ENCODE peak calls at places on chromosome 1, in six cellular contexts. E is right cardiac atrium, J is Panc1, X is small intestine, H is mesenchymal stem cell, U is HCT116. Z is an unnamed sample. For H3K9me3, the result is how much of the 10 kb centered on the place peaks cover.

GRCh38 chr1:11701551-11701961 is 10.0 kb downstream of the DRAXIN start:
- DNase-seq in E (no peak), J (no peak), X (no peak), H (no peak), U (no peak), Z (no peak)

GRCh38 chr1:115495111-115495510 is 146.7 kb upstream of the VANGL1 start:
- DNase-seq in E (no peak), J (no peak), X (no peak), H (no peak), U (no peak), Z (no peak)

GRCh38 chr1:226974544-226975258 is 34.6 kb downstream of the COQ8A start:
- DNase-seq in E (peak), J (no peak), X (peak), H (no peak), U (no peak), Z (peak)

GRCh38 chr1:18761948-18762905 is 97.2 kb downstream of the TAS1R2 start:
- DNase-seq in E (no peak), J (no peak), X (no peak), H (no peak), U (no peak), Z (no peak)

GRCh38 chr1:10866314-10867091 is 70.1 kb upstream of the CASZ1 start:
- DNase-seq in E (no peak), J (no peak), X (peak), H (peak), U (no peak), Z (no peak)

GRCh38 chr1:210001751-210002150 is 63.7 kb downstream of the SYT14 start:
- DNase-seq in E (no peak), J (no peak), X (no peak), H (peak), U (no peak), Z (no peak)

GRCh38 chr1:2279210-2279639 is 51.1 kb downstream of the SKI start:
- DNase-seq in E (peak), J (no peak), X (no peak), H (peak), U (no peak), Z (no peak)

GRCh38 chr1:41357451-41358151 is 3.6 kb upstream of the FOXO6 start:
- DNase-seq in E (peak), J (no peak), X (no peak), H (no peak), U (no peak), Z (peak)

GRCh38 chr1:66360285-66360724 is 173.6 kb upstream of the SGIP1 start:
- DNase-seq in E (no peak), J (no peak), X (no peak), H (no peak), U (no peak), Z (no peak)

GRCh38 chr1:33267468-33268205 is 11.3 kb downstream of the ZNF362 start:
- DNase-seq in E (no peak), J (no peak), X (no peak), H (no peak), U (no peak), Z (no peak)

GRCh38 chr1:12810691-12811408 is 19.7 kb downstream of the PRAMEF1 start:
- DNase-seq in E (no peak), J (no peak), X (no peak), H (no peak), U (no peak), Z (no peak)

GRCh38 chr1:14841456-14841855 is 243.0 kb downstream of the KAZN start:
- DNase-seq in E (no peak), J (no peak), X (no peak), H (no peak), U (no peak), Z (no peak)

GRCh38 chr1:171817511-171818265 is 23.6 kb upstream of the DNM3 start:
- DNase-seq in E (no peak), J (no peak), X (no peak), H (peak), U (peak), Z (no peak)

GRCh38 chr1:82840192-82840591 is 1039.5 kb downstream of the ADGRL2 start:
- DNase-seq in E (no peak), J (no peak), X (no peak), H (no peak), U (no peak), Z (no peak)

GRCh38 chr1:199859525-199859924 is 168.0 kb upstream of the NR5A2 start:
- DNase-seq in E (no peak), J (peak), X (no peak), H (peak), U (no peak), Z (no peak)

GRCh38 chr1:16348414-16349182 is 3.7 kb downstream of the FBXO42 start:
- DNase-seq in E (no peak), J (no peak), X (no peak), H (peak), U (no peak), Z (no peak)

GRCh38 chr1:45793942-45794604 is 9.3 kb upstream of the MAST2 start:
- DNase-seq in E (no peak), J (no peak), X (peak), H (no peak), U (no peak), Z (no peak)

GRCh38 chr1:239353536-239353935 is 32.8 kb upstream of the CHRM3 start:
- DNase-seq in E (no peak), J (no peak), X (peak), H (no peak), U (no peak), Z (no peak)

GRCh38 chr1:239348635-239349353 is 37.6 kb upstream of the CHRM3 start:
- DNase-seq in E (no peak), J (no peak), X (no peak), H (no peak), U (no peak), Z (no peak)

GRCh38 chr1:239354211-239354610 is 32.2 kb upstream of the CHRM3 start:
- DNase-seq in E (no peak), J (no peak), X (no peak), H (no peak), U (no peak), Z (no peak)

GRCh38 chr1:239349699-239350098 is 36.7 kb upstream of the CHRM3 start:
- DNase-seq in E (no peak), J (no peak), X (no peak), H (no peak), U (no peak), Z (no peak)
- H3K9me3 ChIP-seq in E (under half), J (under half), X (under half), H (under half), U (under half), Z (under half)

GRCh38 chr1:21652937-21653743 is 16.0 kb downstream of the RAP1GAP start:
- DNase-seq in E (no peak), J (no peak), X (peak), H (no peak), U (no peak), Z (no peak)

GRCh38 chr1:21654209-21654608 is 14.9 kb downstream of the RAP1GAP start:
- DNase-seq in E (no peak), J (no peak), X (no peak), H (no peak), U (no peak), Z (no peak)

GRCh38 chr1:21655748-21656147 is 13.4 kb downstream of the RAP1GAP start:
- DNase-seq in E (no peak), J (no peak), X (no peak), H (no peak), U (peak), Z (peak)

GRCh38 chr1:21653744-21654100 is 15.4 kb downstream of the RAP1GAP start:
- DNase-seq in E (no peak), J (no peak), X (no peak), H (no peak), U (no peak), Z (no peak)

GRCh38 chr1:21655259-21655658 is 13.9 kb downstream of the RAP1GAP start:
- DNase-seq in E (no peak), J (no peak), X (no peak), H (no peak), U (no peak), Z (no peak)
- H3K27ac ChIP-seq in E (no peak), J (no peak), X (no peak), H (no peak), U (no peak), Z (no peak)

GRCh38 chr1:248373761-248374160 is 1.8 kb upstream of the OR2T6 start:
- DNase-seq in E (no peak), J (no peak), X (no peak), H (no peak), U (no peak), Z (no peak)

GRCh38 chr1:248372394-248372793 is 3.2 kb upstream of the OR2T6 start:
- DNase-seq in E (no peak), J (no peak), X (no peak), H (no peak), U (no peak), Z (no peak)

GRCh38 chr1:248380854-248381253 is 5.3 kb downstream of the OR2T6 start:
- DNase-seq in E (no peak), J (no peak), X (no peak), H (no peak), U (no peak), Z (no peak)

DNA sequence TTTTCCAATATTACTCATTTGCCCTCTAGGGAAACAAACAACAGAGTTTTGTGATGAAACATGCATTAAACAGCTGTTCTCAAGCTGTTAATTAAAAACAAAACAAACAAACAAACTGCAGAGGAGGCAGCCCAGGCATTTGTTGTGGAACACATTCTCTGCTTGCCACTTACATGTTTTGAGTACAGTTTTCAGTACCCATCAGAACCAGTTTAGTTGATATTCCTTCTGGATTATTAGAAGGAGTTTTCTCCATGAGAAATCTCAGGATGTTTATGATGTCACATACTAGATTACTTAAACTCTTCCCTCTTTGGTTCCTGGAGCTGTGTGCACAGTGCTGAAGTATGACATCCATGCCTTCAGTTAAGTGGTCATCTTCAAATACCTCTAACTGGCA is at the start of gene OR2T6:
- DNase-seq in E (no peak), J (no peak), X (no peak), H (no peak), U (no peak), Z (no peak)
- H3K9me3 ChIP-seq in E (under half), J (under half), X (under half), H (under half), U (under half), Z (under half)

GRCh38 chr1:22189619-22190018 is 46.7 kb upstream of the WNT4 start:
- DNase-seq in E (no peak), J (no peak), X (no peak), H (no peak), U (no peak), Z (no peak)

GRCh38 chr1:22188436-22188835 is 45.5 kb upstream of the WNT4 start:
- DNase-seq in E (no peak), J (no peak), X (no peak), H (no peak), U (no peak), Z (no peak)

GRCh38 chr1:22190731-22191130 is 47.8 kb upstream of the WNT4 start:
- DNase-seq in E (no peak), J (no peak), X (no peak), H (no peak), U (no peak), Z (no peak)

GRCh38 chr1:22188914-22189313 is 46.0 kb upstream of the WNT4 start:
- DNase-seq in E (no peak), J (no peak), X (no peak), H (no peak), U (no peak), Z (no peak)

GRCh38 chr1:22190251-22190650 is 47.4 kb upstream of the WNT4 start:
- DNase-seq in E (no peak), J (no peak), X (no peak), H (no peak), U (no peak), Z (no peak)
- H3K27ac ChIP-seq in E (no peak), J (no peak), X (no peak), H (no peak), U (no peak), Z (no peak)

DNA sequence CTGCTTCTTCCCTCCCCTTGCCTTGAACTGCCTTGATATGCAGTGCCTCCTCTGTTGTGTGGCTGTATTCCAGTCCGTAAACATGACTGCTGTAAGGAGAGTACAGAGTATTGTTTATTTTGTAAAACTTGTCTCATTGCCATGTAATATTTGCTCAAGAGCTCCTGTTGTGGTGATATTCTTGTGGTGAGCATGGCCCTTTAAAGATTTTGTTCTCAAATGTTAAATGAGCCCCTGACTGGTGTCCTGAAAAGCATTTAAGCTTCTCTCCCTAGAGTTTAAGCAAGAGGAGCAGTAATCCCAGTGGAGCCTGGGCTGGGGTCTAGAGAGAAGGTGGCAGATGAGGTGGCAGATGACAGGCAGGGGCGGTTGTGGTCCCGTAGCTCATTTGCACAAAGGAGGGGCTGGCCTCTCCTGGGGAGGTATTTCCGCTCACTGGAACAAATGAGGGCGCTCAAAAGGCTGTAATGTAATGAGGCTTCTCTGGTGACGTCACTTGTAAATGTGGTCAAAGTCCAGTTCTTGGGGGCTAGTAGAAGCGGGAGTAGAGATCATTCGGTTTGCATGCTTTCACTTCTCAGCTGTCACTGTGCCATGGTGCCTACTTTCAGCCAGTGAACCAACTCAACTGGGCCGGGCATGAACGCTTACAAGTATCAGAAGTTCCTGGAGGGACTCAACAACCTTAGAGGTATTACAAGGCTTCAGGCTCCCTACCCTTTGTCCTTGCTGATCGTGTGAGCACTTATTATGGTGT is 46.0 kb upstream of the MACF1 start:
- DNase-seq in E (no peak), J (peak), X (peak), H (peak), U (no peak), Z (peak)
- H3K9me3 ChIP-seq in E (under half), J (under half), X (under half), H (under half), U (under half), Z (under half)

GRCh38 chr1:231626951-231627614 is 493 bp downstream of the DISC1 start:
- DNase-seq in E (peak), J (no peak), X (no peak), H (peak), U (no peak), Z (peak)

GRCh38 chr1:231625975-231626534 is 535 bp upstream of the DISC1 start:
- DNase-seq in E (no peak), J (no peak), X (no peak), H (no peak), U (no peak), Z (no peak)

GRCh38 chr1:231629132-231629531 is 2.5 kb downstream of the DISC1 start:
- DNase-seq in E (peak), J (no peak), X (no peak), H (peak), U (no peak), Z (no peak)

GRCh38 chr1:231628207-231628876 is 1.8 kb downstream of the DISC1 start:
- DNase-seq in E (no peak), J (no peak), X (no peak), H (peak), U (no peak), Z (no peak)

DNA sequence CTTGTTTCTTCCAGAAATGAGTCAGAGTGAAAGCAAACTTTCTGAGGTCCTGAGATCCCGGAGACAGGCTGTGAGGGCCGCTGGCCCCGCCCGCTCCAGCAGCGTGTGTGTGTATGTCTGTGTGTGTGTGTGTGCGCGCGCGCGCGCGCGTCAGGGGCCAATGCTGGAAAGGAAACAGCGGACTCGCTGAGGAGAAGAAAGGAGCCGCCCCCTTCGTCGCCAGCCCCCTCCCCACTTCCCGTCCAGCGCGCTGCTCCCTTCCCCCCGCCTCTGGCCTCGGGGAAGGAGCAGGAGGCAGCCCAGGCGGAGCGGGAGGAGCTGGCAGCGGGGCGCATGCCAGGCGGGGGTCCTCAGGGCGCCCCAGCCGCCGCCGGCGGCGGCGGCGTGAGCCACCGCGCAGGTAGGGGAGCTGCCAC is at the start of gene DISC1:
- DNase-seq in E (peak), J (no peak), X (peak), H (peak), U (peak), Z (peak)
- H3K27ac ChIP-seq in E (peak), J (no peak), X (peak), H (peak), U (peak), Z (peak)

DNA sequence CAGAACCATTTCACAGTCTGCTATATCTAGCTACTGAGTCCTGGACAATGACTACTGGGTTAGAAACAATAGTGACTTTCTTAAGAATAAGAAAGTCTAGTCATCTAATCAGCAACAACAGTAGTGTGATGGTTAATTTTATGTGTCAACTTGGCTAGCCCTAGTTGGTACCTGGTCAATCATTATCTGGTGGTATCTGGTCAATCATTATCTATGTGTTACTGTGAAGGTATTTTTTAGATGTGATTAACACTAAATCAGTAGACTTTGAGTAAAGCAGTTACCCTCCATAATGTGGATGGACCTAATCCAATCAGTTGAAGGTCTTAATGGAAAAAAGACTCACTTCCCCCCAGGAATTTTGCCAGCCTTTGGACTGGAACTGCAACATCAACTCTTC is 312.6 kb downstream of the SIPA1L2 start:
- DNase-seq in E (no peak), J (no peak), X (no peak), H (no peak), U (no peak), Z (no peak)
- H3K9me3 ChIP-seq in E (under half), J (under half), X (under half), H (under half), U (under half), Z (under half)

Z was measured in right lobe of liver.